ENCODE peak calls at places on chromosomes 7 and 10, in six cellular contexts. One of them, this sample, is unnamed.

GRCh38 chr7:71753959-71754652 is 622.2 kb downstream of the GALNT17 start:
- DNase-seq in endothelial cell: no peak
- DNase-seq in occipital lobe: no peak
- DNase-seq in stimulated activated CD8-positive, alpha-beta memory T cell treated with anti-CD3 and anti-CD28 coated beads, Interleukin-4, amount 100 ng/mL, for 1 hour: no peak
- DNase-seq in GM19239: no peak
- DNase-seq in ELF-1: no peak
- DNase-seq in this sample: no peak

GRCh38 chr10:53573498-53573897 is 800.9 kb upstream of the MBL2 start:
- DNase-seq in ELF-1: no peak
- DNase-seq in endothelial cell: no peak
- DNase-seq in stimulated activated CD8-positive, alpha-beta memory T cell treated with anti-CD3 and anti-CD28 coated beads, Interleukin-4, amount 100 ng/mL, for 1 hour: no peak
- DNase-seq in GM19239: no peak
- DNase-seq in occipital lobe: no peak
- DNase-seq in this sample: no peak

GRCh38 chr10:133226251-133226808 is 3.7 kb upstream of the UTF1 start:
- DNase-seq in ELF-1: peak
- DNase-seq in occipital lobe: no peak
- DNase-seq in endothelial cell: no peak
- DNase-seq in GM19239: no peak
- DNase-seq in stimulated activated CD8-positive, alpha-beta memory T cell treated with anti-CD3 and anti-CD28 coated beads, Interleukin-4, amount 100 ng/mL, for 1 hour: no peak
- DNase-seq in this sample: no peak

GRCh38 chr10:32962541-32962940 is 4.5 kb upstream of the ITGB1 start:
- DNase-seq in GM19239: no peak
- DNase-seq in occipital lobe: no peak
- DNase-seq in ELF-1: no peak
- DNase-seq in endothelial cell: no peak
- DNase-seq in stimulated activated CD8-positive, alpha-beta memory T cell treated with anti-CD3 and anti-CD28 coated beads, Interleukin-4, amount 100 ng/mL, for 1 hour: no peak
- DNase-seq in this sample: no peak

GRCh38 chr7:149414171-149414570 is 46.7 kb downstream of the ZNF777 start:
- DNase-seq in stimulated activated CD8-positive, alpha-beta memory T cell treated with anti-CD3 and anti-CD28 coated beads, Interleukin-4, amount 100 ng/mL, for 1 hour: no peak
- DNase-seq in endothelial cell: no peak
- DNase-seq in GM19239: no peak
- DNase-seq in occipital lobe: no peak
- DNase-seq in ELF-1: no peak
- DNase-seq in this sample: no peak

GRCh38 chr7:94266278-94266677 is 128.4 kb upstream of the COL1A2 start:
- DNase-seq in endothelial cell: no peak
- DNase-seq in GM19239: no peak
- DNase-seq in ELF-1: no peak
- DNase-seq in occipital lobe: no peak
- DNase-seq in stimulated activated CD8-positive, alpha-beta memory T cell treated with anti-CD3 and anti-CD28 coated beads, Interleukin-4, amount 100 ng/mL, for 1 hour: no peak
- DNase-seq in this sample: no peak

GRCh38 chr7:2525931-2526630 is 6.5 kb downstream of the LFNG start:
- DNase-seq in GM19239: no peak
- DNase-seq in ELF-1: peak
- DNase-seq in endothelial cell: no peak
- DNase-seq in occipital lobe: no peak
- DNase-seq in stimulated activated CD8-positive, alpha-beta memory T cell treated with anti-CD3 and anti-CD28 coated beads, Interleukin-4, amount 100 ng/mL, for 1 hour: no peak
- DNase-seq in this sample: no peak

GRCh38 chr10:122241836-122242235 is 29.3 kb upstream of the BTBD16 start:
- DNase-seq in GM19239: no peak
- DNase-seq in occipital lobe: no peak
- DNase-seq in ELF-1: no peak
- DNase-seq in stimulated activated CD8-positive, alpha-beta memory T cell treated with anti-CD3 and anti-CD28 coated beads, Interleukin-4, amount 100 ng/mL, for 1 hour: no peak
- DNase-seq in endothelial cell: no peak
- DNase-seq in this sample: no peak

GRCh38 chr7:111528331-111528730 is 34.0 kb downstream of the IMMP2L start:
- DNase-seq in endothelial cell: no peak
- DNase-seq in occipital lobe: no peak
- DNase-seq in GM19239: no peak
- DNase-seq in ELF-1: no peak
- DNase-seq in stimulated activated CD8-positive, alpha-beta memory T cell treated with anti-CD3 and anti-CD28 coated beads, Interleukin-4, amount 100 ng/mL, for 1 hour: no peak
- DNase-seq in this sample: no peak

GRCh38 chr7:101186194-101186593 is 6.1 kb upstream of the NAT16 start:
- DNase-seq in stimulated activated CD8-positive, alpha-beta memory T cell treated with anti-CD3 and anti-CD28 coated beads, Interleukin-4, amount 100 ng/mL, for 1 hour: no peak
- DNase-seq in occipital lobe: no peak
- DNase-seq in GM19239: no peak
- DNase-seq in endothelial cell: no peak
- DNase-seq in ELF-1: no peak
- DNase-seq in this sample: no peak